ENCODE peak calls at places on chromosomes 1 and 21, in ten cellular contexts. L is ascending aorta, T is Caco-2, M is dorsolateral prefrontal cortex, I is body of pancreas, H is bronchial epithelial cell, N is left ventricle myocardium inferior, B is adrenal gland, P is psoas muscle, X is colonic mucosa. Z is an unnamed sample.

GRCh38 chr1:32240140-32240951 is 6.7 kb upstream of the FAM167B start:
- DNase-seq in L (peak; percentile 92), T (peak; percentile 72), M (peak; percentile 81), I (peak; percentile 94), H (no peak), N (peak; percentile 73), B (peak; percentile 86), P (peak; percentile 67), X (peak; percentile 91), Z (peak; percentile 72)

GRCh38 chr1:44707112-44707881 is 23.7 kb downstream of the RNU5D-1 start:
- DNase-seq in L (no peak), T (no peak), M (no peak), I (no peak), H (peak; percentile 99), N (no peak), B (peak; percentile 5), P (no peak), X (no peak), Z (no peak)

GRCh38 chr1:196690582-196690981 is 38.7 kb downstream of the CFH start:
- DNase-seq in L (no peak), T (no peak), M (no peak), I (no peak), H (no peak), N (no peak), B (no peak), P (no peak), X (no peak), Z (no peak)

GRCh38 chr1:28130901-28131300 is 42.5 kb upstream of the EYA3 start:
- DNase-seq in L (no peak), T (no peak), M (no peak), I (no peak), H (no peak), N (no peak), B (no peak), P (no peak), X (no peak), Z (no peak)

GRCh38 chr1:156675715-156676311 is 1.4 kb downstream of the NES start:
- DNase-seq in L (no peak), T (no peak), M (no peak), I (no peak), H (no peak), N (peak; percentile 48), B (no peak), P (peak; percentile 32), X (no peak), Z (no peak)

GRCh38 chr1:97999320-97999719 is 78.5 kb upstream of the DPYD start:
- DNase-seq in L (no peak), T (no peak), M (no peak), I (no peak), H (peak; percentile 43), N (no peak), B (no peak), P (no peak), X (no peak), Z (no peak)

GRCh38 chr1:117014209-117014608 is 12.6 kb downstream of the CD101 start:
- DNase-seq in L (no peak), T (no peak), M (no peak), I (no peak), H (peak; percentile 70), N (no peak), B (no peak), P (no peak), X (no peak), Z (no peak)

GRCh38 chr1:18407166-18408045 is 73.3 kb upstream of the KLHDC7A start:
- DNase-seq in L (no peak), T (no peak), M (no peak), I (no peak), H (no peak), N (no peak), B (no peak), P (no peak), X (no peak), Z (no peak)

GRCh38 chr1:203128691-203129500 is 1.4 kb downstream of the ADORA1 start:
- DNase-seq in L (peak; percentile 52), T (no peak), M (no peak), I (no peak), H (no peak), N (no peak), B (no peak), P (no peak), X (peak; percentile 13), Z (no peak)

GRCh38 chr1:161480381-161481035 is 24.7 kb upstream of the FCGR2A start:
- DNase-seq in L (no peak), T (no peak), M (no peak), I (no peak), H (peak; percentile 83), N (no peak), B (no peak), P (no peak), X (no peak), Z (no peak)

GRCh38 chr1:33342041-33342723 is 21.3 kb upstream of the A3GALT2 start:
- DNase-seq in L (peak; percentile 85), T (peak; percentile 65), M (peak; percentile 89), I (peak; percentile 92), H (peak; percentile 95), N (peak; percentile 80), B (peak; percentile 53), P (peak; percentile 80), X (peak; percentile 88), Z (peak; percentile 31)

GRCh38 chr21:17780539-17780938 is 38.6 kb downstream of the C21orf91 start:
- DNase-seq in L (no peak), T (no peak), M (no peak), I (no peak), H (peak; percentile 67), N (no peak), B (no peak), P (no peak), X (no peak), Z (peak; percentile 83)

GRCh38 chr1:26220199-26220912 is 13.6 kb upstream of the CEP85 start:
- DNase-seq in L (no peak), T (no peak), M (peak; percentile 42), I (no peak), H (no peak), N (no peak), B (no peak), P (no peak), X (no peak), Z (no peak)

GRCh38 chr1:41512701-41513387 is 28.4 kb upstream of the EDN2 start:
- DNase-seq in L (no peak), T (no peak), M (no peak), I (no peak), H (no peak), N (no peak), B (no peak), P (no peak), X (no peak), Z (no peak)

DNA sequence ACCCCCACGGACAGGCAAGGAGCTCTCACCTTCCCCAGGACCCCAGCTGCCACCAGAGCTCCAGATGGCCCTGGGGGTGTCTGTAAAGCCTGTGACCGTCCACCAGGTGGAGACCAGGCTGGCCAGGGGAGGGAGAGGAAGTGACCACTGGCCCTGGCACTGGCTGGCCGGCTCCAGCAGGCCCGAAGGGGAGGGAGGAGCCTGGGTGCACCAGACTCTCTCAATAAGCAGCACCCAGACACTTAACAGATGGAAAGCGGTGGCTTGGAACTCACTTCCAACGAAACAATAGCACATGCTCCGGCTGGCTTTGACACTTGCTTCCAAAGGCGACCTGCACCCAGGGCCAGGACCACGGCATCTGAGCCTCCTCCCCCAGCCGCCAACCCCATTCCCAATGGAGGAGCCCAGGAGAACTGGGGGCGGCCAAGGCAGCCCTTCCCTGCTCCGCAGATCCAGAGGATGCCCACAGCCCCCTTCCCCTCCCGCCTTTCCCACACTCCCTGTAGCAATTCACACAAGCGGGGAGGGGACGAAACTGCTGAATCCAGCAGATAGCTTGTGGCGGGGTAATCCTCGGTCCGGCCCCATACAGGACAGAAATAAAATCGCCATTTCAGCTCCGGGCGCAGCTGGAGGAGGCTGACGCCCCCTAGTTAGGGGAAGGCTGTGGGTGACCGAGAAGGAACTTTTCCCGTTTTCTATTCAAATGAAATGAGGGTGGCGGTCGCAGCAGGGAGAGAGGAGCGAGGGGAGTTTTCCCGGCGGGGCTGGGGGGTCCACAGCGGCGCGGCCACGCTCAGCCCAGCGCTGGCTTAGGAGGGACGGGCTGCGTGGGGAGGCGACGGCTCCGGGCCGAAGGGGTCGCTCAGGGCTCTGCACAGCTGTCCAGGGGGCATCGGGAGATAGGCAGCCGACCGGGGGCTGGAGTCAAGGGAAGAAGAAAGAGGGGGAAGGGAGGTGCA is 612 bp upstream of the PDE9A start:
- DNase-seq in L (peak; percentile 77), T (peak; percentile 59), M (peak; percentile 65), I (peak; percentile 77), H (no peak), N (peak; percentile 64), B (peak; percentile 91), P (peak; percentile 73), X (peak; percentile 53), Z (no peak)
- H3K27me3 ChIP-seq in L (no peaks in the 10 kb centered on the region), T (no peaks in the 10 kb centered on the region), M (peaks cover 17% of the 10 kb centered on the region), I (peaks cover 11% of the 10 kb centered on the region), H (peaks cover 23% of the 10 kb centered on the region), N (peaks cover 57% of the 10 kb centered on the region), B (no peaks in the 10 kb centered on the region), P (peaks cover 19% of the 10 kb centered on the region), X (no peaks in the 10 kb centered on the region), Z (peaks cover 4% of the 10 kb centered on the region)

DNA sequence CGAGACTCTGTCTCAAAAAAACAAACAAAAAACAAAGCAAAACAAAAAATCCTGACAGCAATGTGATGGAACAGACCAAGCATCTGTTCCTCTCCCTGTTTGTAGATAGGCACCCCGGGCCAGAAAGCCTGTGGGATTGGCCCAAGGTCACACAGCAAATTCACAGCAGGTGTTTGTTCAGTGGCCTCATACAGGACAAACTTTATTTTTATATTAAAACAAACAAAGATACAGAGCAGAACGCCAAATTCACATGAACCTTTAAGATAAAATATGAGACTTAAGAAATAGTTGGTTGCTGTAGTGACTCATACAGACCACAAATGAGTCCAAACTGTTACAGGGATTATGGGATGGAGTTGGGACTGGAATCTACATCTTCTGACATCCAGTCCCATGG is 2.3 kb upstream of the CELA2A start:
- DNase-seq in L (no peak), T (no peak), M (no peak), I (peak; percentile 91), H (peak; percentile 48), N (no peak), B (no peak), P (no peak), X (no peak), Z (no peak)
- H3K4me3 ChIP-seq in L (no peak overlapping the region), T (no peak overlapping the region), M (no peak overlapping the region), I (no peak overlapping the region), H (no peak overlapping the region), N (no peak overlapping the region), B (no peak overlapping the region), P (no peak overlapping the region), X (no peak overlapping the region), Z (no peak overlapping the region)

GRCh38 chr1:118317836-118318614 is 133.0 kb upstream of the SPAG17 start:
- DNase-seq in L (no peak), T (no peak), M (no peak), I (no peak), H (no peak), N (no peak), B (no peak), P (no peak), X (no peak), Z (no peak)
- TF ChIP-seq CTCF in L (no peak), T (no peak), M (no peak), I (no peak), H (no peak), N (no peak), B (no peak), P (no peak), X (no peak), Z (no peak)

DNA sequence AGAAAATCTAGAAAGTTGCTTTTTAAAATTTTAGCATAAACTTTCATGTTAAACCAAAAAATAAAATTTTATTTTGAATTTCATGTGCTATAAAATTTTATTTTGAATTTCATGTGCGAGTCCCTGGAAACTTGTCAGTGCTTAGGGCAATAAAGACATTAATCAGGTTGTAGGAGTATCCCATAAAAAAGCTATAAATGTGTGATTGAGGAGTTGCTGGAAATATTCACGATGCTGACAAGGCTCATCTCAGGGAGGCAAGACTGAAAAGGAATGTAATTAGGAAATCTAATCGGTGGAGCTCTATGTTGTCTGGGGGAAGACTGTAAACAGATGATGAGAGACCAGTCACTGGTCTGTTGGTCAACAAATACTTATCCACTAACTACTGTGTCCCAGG is 117.9 kb downstream of the LRIG2 start:
- DNase-seq in L (no peak), T (no peak), M (no peak), I (no peak), H (no peak), N (no peak), B (no peak), P (no peak), X (no peak), Z (no peak)
- H3K27me3 ChIP-seq in L (no peaks in the 10 kb centered on the region), T (no peaks in the 10 kb centered on the region), M (no peaks in the 10 kb centered on the region), I (no peaks in the 10 kb centered on the region), H (no peaks in the 10 kb centered on the region), N (peaks cover 9% of the 10 kb centered on the region), B (no peaks in the 10 kb centered on the region), P (peaks cover 1% of the 10 kb centered on the region), X (no peaks in the 10 kb centered on the region), Z (no peaks in the 10 kb centered on the region)

Z was measured in GM06990.